ENCODE peak calls at places on chromosome 3, in ten cellular contexts. One of them, this sample, is unnamed.

GRCh38 chr3:49461443-49462171 is 8.5 kb upstream of the DAG1 start:
- DNase-seq in cardiac muscle cell: peak
- DNase-seq in body of pancreas: peak
- DNase-seq in aorta: no peak
- DNase-seq in CD4-positive, alpha-beta memory T cell: no peak
- DNase-seq in tibial artery: no peak
- DNase-seq in epithelial cell of prostate: no peak
- DNase-seq in colonic mucosa: no peak
- DNase-seq in left ventricle myocardium inferior: no peak
- DNase-seq in hepatocyte: no peak
- DNase-seq in this sample: no peak

GRCh38 chr3:129618901-129619671 is 12.6 kb upstream of the PLXND1 start:
- DNase-seq in cardiac muscle cell: no peak
- DNase-seq in body of pancreas: peak
- DNase-seq in aorta: peak
- DNase-seq in CD4-positive, alpha-beta memory T cell: no peak
- DNase-seq in tibial artery: peak
- DNase-seq in epithelial cell of prostate: no peak
- DNase-seq in colonic mucosa: peak
- DNase-seq in left ventricle myocardium inferior: peak
- DNase-seq in hepatocyte: no peak
- DNase-seq in this sample: no peak

GRCh38 chr3:81891056-81891455 is 129.6 kb upstream of the GBE1 start:
- DNase-seq in cardiac muscle cell: no peak
- DNase-seq in body of pancreas: no peak
- DNase-seq in aorta: no peak
- DNase-seq in CD4-positive, alpha-beta memory T cell: no peak
- DNase-seq in tibial artery: no peak
- DNase-seq in epithelial cell of prostate: no peak
- DNase-seq in colonic mucosa: no peak
- DNase-seq in left ventricle myocardium inferior: no peak
- DNase-seq in hepatocyte: no peak
- DNase-seq in this sample: no peak

GRCh38 chr3:78519281-78519680 is 1248.5 kb downstream of the ROBO1 start:
- DNase-seq in cardiac muscle cell: peak
- DNase-seq in body of pancreas: no peak
- DNase-seq in aorta: no peak
- DNase-seq in CD4-positive, alpha-beta memory T cell: no peak
- DNase-seq in tibial artery: no peak
- DNase-seq in epithelial cell of prostate: no peak
- DNase-seq in colonic mucosa: no peak
- DNase-seq in left ventricle myocardium inferior: no peak
- DNase-seq in hepatocyte: no peak
- DNase-seq in this sample: no peak

GRCh38 chr3:177141471-177141870 is 55.8 kb downstream of the TBL1XR1 start:
- DNase-seq in cardiac muscle cell: no peak
- DNase-seq in body of pancreas: no peak
- DNase-seq in aorta: no peak
- DNase-seq in CD4-positive, alpha-beta memory T cell: no peak
- DNase-seq in tibial artery: no peak
- DNase-seq in epithelial cell of prostate: no peak
- DNase-seq in colonic mucosa: no peak
- DNase-seq in left ventricle myocardium inferior: no peak
- DNase-seq in hepatocyte: no peak
- DNase-seq in this sample: no peak

GRCh38 chr3:72271215-72271614 is 486.3 kb upstream of the PROK2 start:
- DNase-seq in cardiac muscle cell: no peak
- DNase-seq in body of pancreas: no peak
- DNase-seq in aorta: no peak
- DNase-seq in CD4-positive, alpha-beta memory T cell: no peak
- DNase-seq in tibial artery: no peak
- DNase-seq in epithelial cell of prostate: no peak
- DNase-seq in colonic mucosa: no peak
- DNase-seq in left ventricle myocardium inferior: no peak
- DNase-seq in hepatocyte: no peak
- DNase-seq in this sample: no peak

GRCh38 chr3:172848910-172849309 is 98.4 kb downstream of the ECT2 start:
- DNase-seq in cardiac muscle cell: peak
- DNase-seq in body of pancreas: no peak
- DNase-seq in aorta: no peak
- DNase-seq in CD4-positive, alpha-beta memory T cell: no peak
- DNase-seq in tibial artery: no peak
- DNase-seq in epithelial cell of prostate: no peak
- DNase-seq in colonic mucosa: no peak
- DNase-seq in left ventricle myocardium inferior: no peak
- DNase-seq in hepatocyte: no peak
- DNase-seq in this sample: no peak

GRCh38 chr3:43870844-43871626 is 180.3 kb downstream of the ABHD5 start:
- DNase-seq in cardiac muscle cell: no peak
- DNase-seq in body of pancreas: no peak
- DNase-seq in aorta: peak
- DNase-seq in CD4-positive, alpha-beta memory T cell: no peak
- DNase-seq in tibial artery: no peak
- DNase-seq in epithelial cell of prostate: no peak
- DNase-seq in colonic mucosa: no peak
- DNase-seq in left ventricle myocardium inferior: no peak
- DNase-seq in hepatocyte: no peak
- DNase-seq in this sample: no peak

GRCh38 chr3:108486910-108487309 is 23.5 kb downstream of the MYH15 start:
- DNase-seq in cardiac muscle cell: peak
- DNase-seq in body of pancreas: no peak
- DNase-seq in aorta: no peak
- DNase-seq in CD4-positive, alpha-beta memory T cell: no peak
- DNase-seq in tibial artery: no peak
- DNase-seq in epithelial cell of prostate: peak
- DNase-seq in colonic mucosa: no peak
- DNase-seq in left ventricle myocardium inferior: peak
- DNase-seq in hepatocyte: peak
- DNase-seq in this sample: no peak

GRCh38 chr3:85737846-85738245 is 779.1 kb downstream of the CADM2 start:
- DNase-seq in cardiac muscle cell: no peak
- DNase-seq in body of pancreas: no peak
- DNase-seq in aorta: no peak
- DNase-seq in CD4-positive, alpha-beta memory T cell: no peak
- DNase-seq in tibial artery: no peak
- DNase-seq in epithelial cell of prostate: no peak
- DNase-seq in colonic mucosa: no peak
- DNase-seq in left ventricle myocardium inferior: no peak
- DNase-seq in hepatocyte: no peak
- DNase-seq in this sample: no peak

DNA sequence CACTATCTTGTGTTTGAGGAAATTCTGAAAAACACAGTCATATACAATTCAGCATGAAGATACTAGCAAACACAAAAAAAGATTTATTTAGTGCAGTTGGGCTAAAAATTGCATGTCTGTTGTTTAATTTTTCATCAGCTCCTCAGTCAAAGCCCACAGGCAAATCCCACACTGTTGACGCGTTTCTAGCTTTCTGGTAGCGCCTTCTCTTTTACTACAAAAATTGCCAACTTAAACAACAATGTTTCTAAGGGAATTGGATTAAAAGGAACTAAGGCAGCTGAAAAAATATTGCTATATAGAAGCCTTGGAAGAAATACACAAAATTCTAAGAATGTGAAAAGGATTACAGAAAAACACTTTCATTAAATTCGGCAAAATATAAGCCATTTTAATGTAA is 196.7 kb upstream of the P2RY1 start:
- DNase-seq in cardiac muscle cell: no peak
- DNase-seq in body of pancreas: no peak
- DNase-seq in aorta: no peak
- DNase-seq in CD4-positive, alpha-beta memory T cell: no peak
- DNase-seq in tibial artery: no peak
- DNase-seq in epithelial cell of prostate: no peak
- DNase-seq in colonic mucosa: no peak
- DNase-seq in left ventricle myocardium inferior: no peak
- DNase-seq in hepatocyte: no peak
- DNase-seq in this sample: no peak
- H3K27ac ChIP-seq in cardiac muscle cell: no peak
- H3K27ac ChIP-seq in body of pancreas: no peak
- H3K27ac ChIP-seq in aorta: no peak
- H3K27ac ChIP-seq in CD4-positive, alpha-beta memory T cell: no peak
- H3K27ac ChIP-seq in tibial artery: no peak
- H3K27ac ChIP-seq in epithelial cell of prostate: peak
- H3K27ac ChIP-seq in colonic mucosa: no peak
- H3K27ac ChIP-seq in left ventricle myocardium inferior: peak
- H3K27ac ChIP-seq in hepatocyte: peak
- H3K27ac ChIP-seq in this sample: peak

GRCh38 chr3:28590851-28591250 is 242.2 kb upstream of the AZI2 start:
- DNase-seq in cardiac muscle cell: no peak
- DNase-seq in body of pancreas: no peak
- DNase-seq in aorta: no peak
- DNase-seq in CD4-positive, alpha-beta memory T cell: no peak
- DNase-seq in tibial artery: no peak
- DNase-seq in epithelial cell of prostate: no peak
- DNase-seq in colonic mucosa: no peak
- DNase-seq in left ventricle myocardium inferior: no peak
- DNase-seq in hepatocyte: no peak
- DNase-seq in this sample: no peak
- H3K27ac ChIP-seq in cardiac muscle cell: no peak
- H3K27ac ChIP-seq in body of pancreas: no peak
- H3K27ac ChIP-seq in aorta: no peak
- H3K27ac ChIP-seq in CD4-positive, alpha-beta memory T cell: no peak
- H3K27ac ChIP-seq in tibial artery: no peak
- H3K27ac ChIP-seq in epithelial cell of prostate: no peak
- H3K27ac ChIP-seq in colonic mucosa: no peak
- H3K27ac ChIP-seq in left ventricle myocardium inferior: no peak
- H3K27ac ChIP-seq in hepatocyte: no peak
- H3K27ac ChIP-seq in this sample: no peak

GRCh38 chr3:23129817-23130216 is 73.3 kb upstream of the UBE2E2 start:
- DNase-seq in cardiac muscle cell: peak
- DNase-seq in body of pancreas: no peak
- DNase-seq in aorta: no peak
- DNase-seq in CD4-positive, alpha-beta memory T cell: no peak
- DNase-seq in tibial artery: no peak
- DNase-seq in epithelial cell of prostate: peak
- DNase-seq in colonic mucosa: no peak
- DNase-seq in left ventricle myocardium inferior: no peak
- DNase-seq in hepatocyte: peak
- DNase-seq in this sample: no peak

GRCh38 chr3:23130406-23130805 is 72.7 kb upstream of the UBE2E2 start:
- DNase-seq in cardiac muscle cell: no peak
- DNase-seq in body of pancreas: no peak
- DNase-seq in aorta: no peak
- DNase-seq in CD4-positive, alpha-beta memory T cell: no peak
- DNase-seq in tibial artery: no peak
- DNase-seq in epithelial cell of prostate: no peak
- DNase-seq in colonic mucosa: no peak
- DNase-seq in left ventricle myocardium inferior: no peak
- DNase-seq in hepatocyte: no peak
- DNase-seq in this sample: no peak

GRCh38 chr3:23127196-23127595 is 75.9 kb upstream of the UBE2E2 start:
- DNase-seq in cardiac muscle cell: no peak
- DNase-seq in body of pancreas: no peak
- DNase-seq in aorta: no peak
- DNase-seq in CD4-positive, alpha-beta memory T cell: no peak
- DNase-seq in tibial artery: no peak
- DNase-seq in epithelial cell of prostate: no peak
- DNase-seq in colonic mucosa: no peak
- DNase-seq in left ventricle myocardium inferior: no peak
- DNase-seq in hepatocyte: no peak
- DNase-seq in this sample: no peak

GRCh38 chr3:23128655-23129054 is 74.5 kb upstream of the UBE2E2 start:
- DNase-seq in cardiac muscle cell: no peak
- DNase-seq in body of pancreas: no peak
- DNase-seq in aorta: no peak
- DNase-seq in CD4-positive, alpha-beta memory T cell: no peak
- DNase-seq in tibial artery: no peak
- DNase-seq in epithelial cell of prostate: no peak
- DNase-seq in colonic mucosa: no peak
- DNase-seq in left ventricle myocardium inferior: no peak
- DNase-seq in hepatocyte: no peak
- DNase-seq in this sample: no peak

GRCh38 chr3:23129062-23129461 is 74.1 kb upstream of the UBE2E2 start:
- DNase-seq in cardiac muscle cell: peak
- DNase-seq in body of pancreas: no peak
- DNase-seq in aorta: no peak
- DNase-seq in CD4-positive, alpha-beta memory T cell: no peak
- DNase-seq in tibial artery: no peak
- DNase-seq in epithelial cell of prostate: no peak
- DNase-seq in colonic mucosa: no peak
- DNase-seq in left ventricle myocardium inferior: no peak
- DNase-seq in hepatocyte: no peak
- DNase-seq in this sample: no peak
- H3K27ac ChIP-seq in cardiac muscle cell: peak
- H3K27ac ChIP-seq in body of pancreas: no peak
- H3K27ac ChIP-seq in aorta: no peak
- H3K27ac ChIP-seq in CD4-positive, alpha-beta memory T cell: no peak
- H3K27ac ChIP-seq in tibial artery: no peak
- H3K27ac ChIP-seq in epithelial cell of prostate: no peak
- H3K27ac ChIP-seq in colonic mucosa: no peak
- H3K27ac ChIP-seq in left ventricle myocardium inferior: no peak
- H3K27ac ChIP-seq in hepatocyte: peak
- H3K27ac ChIP-seq in this sample: peak

GRCh38 chr3:45950131-45950530 is 6.9 kb downstream of the CXCR6 start:
- DNase-seq in cardiac muscle cell: no peak
- DNase-seq in body of pancreas: no peak
- DNase-seq in aorta: peak
- DNase-seq in CD4-positive, alpha-beta memory T cell: no peak
- DNase-seq in tibial artery: no peak
- DNase-seq in epithelial cell of prostate: no peak
- DNase-seq in colonic mucosa: no peak
- DNase-seq in left ventricle myocardium inferior: no peak
- DNase-seq in hepatocyte: no peak
- DNase-seq in this sample: no peak

GRCh38 chr3:45953536-45953935 is 10.3 kb downstream of the CXCR6 start:
- DNase-seq in cardiac muscle cell: no peak
- DNase-seq in body of pancreas: no peak
- DNase-seq in aorta: no peak
- DNase-seq in CD4-positive, alpha-beta memory T cell: no peak
- DNase-seq in tibial artery: no peak
- DNase-seq in epithelial cell of prostate: no peak
- DNase-seq in colonic mucosa: no peak
- DNase-seq in left ventricle myocardium inferior: no peak
- DNase-seq in hepatocyte: peak
- DNase-seq in this sample: no peak

GRCh38 chr3:45952456-45952855 is 9.2 kb downstream of the CXCR6 start:
- DNase-seq in cardiac muscle cell: peak
- DNase-seq in body of pancreas: no peak
- DNase-seq in aorta: no peak
- DNase-seq in CD4-positive, alpha-beta memory T cell: no peak
- DNase-seq in tibial artery: no peak
- DNase-seq in epithelial cell of prostate: no peak
- DNase-seq in colonic mucosa: no peak
- DNase-seq in left ventricle myocardium inferior: no peak
- DNase-seq in hepatocyte: no peak
- DNase-seq in this sample: no peak

GRCh38 chr3:45950686-45951600 is 7.7 kb downstream of the CXCR6 start:
- DNase-seq in cardiac muscle cell: no peak
- DNase-seq in body of pancreas: no peak
- DNase-seq in aorta: no peak
- DNase-seq in CD4-positive, alpha-beta memory T cell: peak
- DNase-seq in tibial artery: no peak
- DNase-seq in epithelial cell of prostate: no peak
- DNase-seq in colonic mucosa: no peak
- DNase-seq in left ventricle myocardium inferior: no peak
- DNase-seq in hepatocyte: no peak
- DNase-seq in this sample: no peak

DNA sequence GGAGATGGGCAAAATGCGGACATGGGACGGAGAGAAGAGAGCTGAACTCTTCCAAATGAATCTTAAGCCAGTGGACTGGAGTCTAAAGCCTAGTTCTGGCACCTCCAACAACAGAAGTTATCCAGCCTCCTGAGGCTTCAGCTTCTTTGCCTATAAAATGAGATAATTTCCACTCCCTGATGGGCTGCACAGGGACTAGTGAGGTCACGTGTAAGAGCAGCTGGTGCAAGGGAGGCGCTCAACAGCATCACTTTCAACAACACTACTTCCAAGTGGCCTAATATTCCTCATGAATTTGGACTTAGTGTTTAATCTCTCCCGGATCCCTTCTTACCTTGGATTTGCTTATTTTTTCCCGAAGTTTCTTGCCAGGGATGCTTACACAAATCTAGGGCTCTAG is 8.7 kb downstream of the CXCR6 start:
- DNase-seq in cardiac muscle cell: no peak
- DNase-seq in body of pancreas: no peak
- DNase-seq in aorta: no peak
- DNase-seq in CD4-positive, alpha-beta memory T cell: no peak
- DNase-seq in tibial artery: no peak
- DNase-seq in epithelial cell of prostate: no peak
- DNase-seq in colonic mucosa: no peak
- DNase-seq in left ventricle myocardium inferior: no peak
- DNase-seq in hepatocyte: no peak
- DNase-seq in this sample: no peak
- H3K27ac ChIP-seq in cardiac muscle cell: no peak
- H3K27ac ChIP-seq in body of pancreas: no peak
- H3K27ac ChIP-seq in aorta: no peak
- H3K27ac ChIP-seq in CD4-positive, alpha-beta memory T cell: no peak
- H3K27ac ChIP-seq in tibial artery: no peak
- H3K27ac ChIP-seq in epithelial cell of prostate: no peak
- H3K27ac ChIP-seq in colonic mucosa: no peak
- H3K27ac ChIP-seq in left ventricle myocardium inferior: no peak
- H3K27ac ChIP-seq in hepatocyte: no peak
- H3K27ac ChIP-seq in this sample: peak